ENCODE peak calls at places on chromosomes 3 and 15, in six cellular contexts. U, T, J, S, W and Z are unnamed samples.

GRCh38 chr3:46017720-46018119 is 9.6 kb downstream of the XCR1 start:
- DNase-seq in U (peak), T (no peak), J (no peak), S (no peak), W (no peak), Z (no peak)

GRCh38 chr15:60392986-60393811 is 4.6 kb downstream of the ANXA2 start:
- DNase-seq in U (peak), T (no peak), J (peak), S (peak), W (no peak), Z (no peak)

GRCh38 chr3:195931582-195932273 is 23.4 kb upstream of the TNK2 start:
- DNase-seq in U (peak), T (no peak), J (no peak), S (no peak), W (no peak), Z (no peak)

GRCh38 chr3:45786801-45787495 is 9.4 kb downstream of the SLC6A20 start:
- DNase-seq in U (no peak), T (no peak), J (no peak), S (no peak), W (no peak), Z (no peak)

GRCh38 chr15:78343431-78343830 is 3.3 kb downstream of the CRABP1 start:
- DNase-seq in U (no peak), T (no peak), J (no peak), S (no peak), W (no peak), Z (no peak)

GRCh38 chr3:171908731-171909130 is 65.6 kb downstream of the TMEM212 start:
- DNase-seq in U (no peak), T (no peak), J (no peak), S (no peak), W (no peak), Z (no peak)

GRCh38 chr3:48208088-48208487 is 15.2 kb upstream of the CAMP start:
- DNase-seq in U (peak), T (no peak), J (no peak), S (no peak), W (no peak), Z (no peak)

GRCh38 chr3:127373701-127374625 is 86.1 kb upstream of the PRR20G start:
- DNase-seq in U (no peak), T (no peak), J (no peak), S (no peak), W (no peak), Z (no peak)

GRCh38 chr3:28726840-28727239 is 378.2 kb upstream of the AZI2 start:
- DNase-seq in U (peak), T (no peak), J (no peak), S (no peak), W (no peak), Z (no peak)

GRCh38 chr15:40006003-40006402 is 33.0 kb downstream of the SRP14 start:
- DNase-seq in U (peak), T (no peak), J (no peak), S (no peak), W (no peak), Z (no peak)

GRCh38 chr15:48641416-48641815 is 4.1 kb downstream of the FBN1 start:
- DNase-seq in U (peak), T (no peak), J (no peak), S (no peak), W (no peak), Z (no peak)

GRCh38 chr3:53169045-53169831 is 8.2 kb downstream of the PRKCD start:
- DNase-seq in U (peak), T (no peak), J (no peak), S (no peak), W (no peak), Z (no peak)

GRCh38 chr3:52153389-52154096 is 680 bp downstream of the POC1A start:
- DNase-seq in U (peak), T (no peak), J (peak), S (peak), W (no peak), Z (no peak)

GRCh38 chr15:83904107-83904720 is 250.3 kb downstream of the ADAMTSL3 start:
- DNase-seq in U (peak), T (no peak), J (no peak), S (no peak), W (no peak), Z (no peak)

GRCh38 chr15:60395276-60396011 is 2.3 kb downstream of the ANXA2 start:
- DNase-seq in U (no peak), T (no peak), J (no peak), S (no peak), W (no peak), Z (no peak)

GRCh38 chr15:88657326-88658069 is 18.7 kb downstream of the ISG20 start:
- DNase-seq in U (peak), T (no peak), J (no peak), S (no peak), W (no peak), Z (no peak)

GRCh38 chr3:113825090-113825489 is 13.5 kb upstream of the GRAMD1C start:
- DNase-seq in U (no peak), T (no peak), J (no peak), S (no peak), W (no peak), Z (no peak)

GRCh38 chr15:92619380-92620101 is 36.0 kb downstream of the FAM174B start:
- DNase-seq in U (no peak), T (no peak), J (no peak), S (no peak), W (no peak), Z (no peak)

GRCh38 chr3:151639096-151639740 is 94.5 kb upstream of the AADACL2 start:
- DNase-seq in U (no peak), T (no peak), J (no peak), S (no peak), W (no peak), Z (no peak)

GRCh38 chr3:110568246-110568645 is 503.4 kb upstream of the NECTIN3 start:
- DNase-seq in U (peak), T (no peak), J (no peak), S (peak), W (no peak), Z (no peak)

GRCh38 chr3:158279584-158279983 is 169.7 kb downstream of the RSRC1 start:
- DNase-seq in U (no peak), T (no peak), J (no peak), S (no peak), W (no peak), Z (no peak)

GRCh38 chr3:122975163-122975923 is 52.2 kb downstream of the SEMA5B start:
- DNase-seq in U (peak), T (no peak), J (no peak), S (peak), W (no peak), Z (no peak)